ENCODE peak calls at places on chromosomes 7 and 10, in six cellular contexts. One of them, this sample, is unnamed.

GRCh38 chr10:17062009-17062408 is 67.6 kb downstream of the CUBN start:
- DNase-seq in GM12878: no peak
- DNase-seq in K562: no peak
- DNase-seq in HepG2: no peak
- DNase-seq in A549: peak; percentile 7
- DNase-seq in IMR-90: peak; percentile 90
- DNase-seq in this sample: no peak

GRCh38 chr7:127887096-127887495 is 144.1 kb downstream of the LRRC4 start:
- DNase-seq in GM12878: no peak
- DNase-seq in K562: no peak
- DNase-seq in IMR-90: no peak
- DNase-seq in A549: no peak
- DNase-seq in HepG2: no peak
- DNase-seq in this sample: no peak

GRCh38 chr7:94909023-94909466 is 1.7 kb downstream of the PPP1R9A start:
- DNase-seq in K562: no peak
- DNase-seq in HepG2: no peak
- DNase-seq in A549: no peak
- DNase-seq in GM12878: no peak
- DNase-seq in IMR-90: no peak
- DNase-seq in this sample: no peak

GRCh38 chr7:140384894-140385650 is 13.3 kb downstream of the SLC37A3 start:
- DNase-seq in K562: no peak
- DNase-seq in HepG2: no peak
- DNase-seq in A549: no peak
- DNase-seq in GM12878: no peak
- DNase-seq in IMR-90: peak; percentile 15
- DNase-seq in this sample: no peak

GRCh38 chr10:129612481-129613109 is 145.6 kb downstream of the MGMT start:
- DNase-seq in A549: no peak
- DNase-seq in GM12878: no peak
- DNase-seq in HepG2: no peak
- DNase-seq in IMR-90: no peak
- DNase-seq in K562: no peak
- DNase-seq in this sample: no peak

GRCh38 chr10:61987537-61987936 is 86.0 kb downstream of the ARID5B start:
- DNase-seq in HepG2: no peak
- DNase-seq in IMR-90: no peak
- DNase-seq in GM12878: no peak
- DNase-seq in A549: no peak
- DNase-seq in K562: no peak
- DNase-seq in this sample: no peak

GRCh38 chr7:44784364-44784763 is 12.1 kb upstream of the PPIA start:
- DNase-seq in A549: no peak
- DNase-seq in IMR-90: no peak
- DNase-seq in K562: no peak
- DNase-seq in HepG2: no peak
- DNase-seq in GM12878: no peak
- DNase-seq in this sample: no peak

GRCh38 chr10:76454539-76455137 is 1023.2 kb downstream of the LRMDA start:
- DNase-seq in K562: no peak
- DNase-seq in A549: no peak
- DNase-seq in IMR-90: no peak
- DNase-seq in HepG2: no peak
- DNase-seq in GM12878: no peak
- DNase-seq in this sample: no peak

GRCh38 chr7:22654836-22655235 is 72.2 kb upstream of the IL6 start:
- DNase-seq in HepG2: no peak
- DNase-seq in A549: no peak
- DNase-seq in K562: no peak
- DNase-seq in GM12878: no peak
- DNase-seq in IMR-90: peak; percentile 41
- DNase-seq in this sample: no peak

GRCh38 chr10:22338260-22338894 is 6.9 kb upstream of the SPAG6 start:
- DNase-seq in GM12878: no peak
- DNase-seq in HepG2: no peak
- DNase-seq in K562: no peak
- DNase-seq in IMR-90: no peak
- DNase-seq in A549: no peak
- DNase-seq in this sample: no peak

GRCh38 chr7:32279500-32279899 is 209.3 kb upstream of the PDE1C start:
- DNase-seq in A549: no peak
- DNase-seq in IMR-90: no peak
- DNase-seq in HepG2: no peak
- DNase-seq in GM12878: no peak
- DNase-seq in K562: no peak
- DNase-seq in this sample: no peak

GRCh38 chr7:135939-136338 is 56.4 kb upstream of the FAM20C start:
- DNase-seq in IMR-90: no peak
- DNase-seq in K562: no peak
- DNase-seq in HepG2: no peak
- DNase-seq in GM12878: no peak
- DNase-seq in A549: no peak
- DNase-seq in this sample: no peak

GRCh38 chr7:4261038-4261960 is 420.8 kb upstream of the FOXK1 start:
- DNase-seq in IMR-90: no peak
- DNase-seq in K562: no peak
- DNase-seq in GM12878: no peak
- DNase-seq in A549: no peak
- DNase-seq in HepG2: no peak
- DNase-seq in this sample: no peak

GRCh38 chr10:108078263-108078662 is 913.8 kb upstream of the SORCS1 start:
- DNase-seq in K562: no peak
- DNase-seq in A549: no peak
- DNase-seq in GM12878: no peak
- DNase-seq in HepG2: no peak
- DNase-seq in IMR-90: no peak
- DNase-seq in this sample: no peak

GRCh38 chr7:106485031-106485551 is 175.9 kb downstream of the CCDC71L start:
- DNase-seq in IMR-90: peak; percentile 91
- DNase-seq in K562: no peak
- DNase-seq in HepG2: no peak
- DNase-seq in A549: no peak
- DNase-seq in GM12878: no peak
- DNase-seq in this sample: no peak

GRCh38 chr10:119687192-119688032 is 36.2 kb downstream of the BAG3 start:
- DNase-seq in HepG2: peak; percentile 65
- DNase-seq in K562: no peak
- DNase-seq in GM12878: no peak
- DNase-seq in A549: no peak
- DNase-seq in IMR-90: no peak
- DNase-seq in this sample: no peak

GRCh38 chr7:27159278-27160146 is 3.0 kb upstream of the HOXA7 start:
- DNase-seq in IMR-90: no peak
- DNase-seq in GM12878: no peak
- DNase-seq in HepG2: no peak
- DNase-seq in K562: no peak
- DNase-seq in A549: no peak
- DNase-seq in this sample: no peak

GRCh38 chr10:36187382-36188042 is 545.4 kb upstream of the FZD8 start:
- DNase-seq in IMR-90: no peak
- DNase-seq in GM12878: no peak
- DNase-seq in A549: no peak
- DNase-seq in K562: no peak
- DNase-seq in HepG2: no peak
- DNase-seq in this sample: no peak

GRCh38 chr10:123445336-123445735 is 220.8 kb upstream of the GPR26 start:
- DNase-seq in IMR-90: no peak
- DNase-seq in K562: no peak
- DNase-seq in HepG2: no peak
- DNase-seq in A549: no peak
- DNase-seq in GM12878: no peak
- DNase-seq in this sample: no peak

GRCh38 chr7:25014735-25015134 is 34.8 kb upstream of the OSBPL3 start:
- DNase-seq in GM12878: no peak
- DNase-seq in IMR-90: peak; percentile 97
- DNase-seq in K562: no peak
- DNase-seq in A549: no peak
- DNase-seq in HepG2: no peak
- DNase-seq in this sample: no peak

GRCh38 chr10:90912854-90913479 is 7.9 kb downstream of the ANKRD1 start:
- DNase-seq in IMR-90: no peak
- DNase-seq in A549: no peak
- DNase-seq in GM12878: no peak
- DNase-seq in K562: no peak
- DNase-seq in HepG2: no peak
- DNase-seq in this sample: no peak

GRCh38 chr7:28207486-28208158 is 27.0 kb upstream of the JAZF1 start:
- DNase-seq in A549: no peak
- DNase-seq in HepG2: no peak
- DNase-seq in GM12878: peak; percentile 41
- DNase-seq in K562: no peak
- DNase-seq in IMR-90: no peak
- DNase-seq in this sample: no peak

GRCh38 chr10:13938940-13939339 is 352.2 kb downstream of the PRPF18 start:
- DNase-seq in IMR-90: no peak
- DNase-seq in K562: no peak
- DNase-seq in HepG2: no peak
- DNase-seq in GM12878: no peak
- DNase-seq in A549: no peak
- DNase-seq in this sample: no peak

GRCh38 chr7:141072548-141073172 is 1.2 kb upstream of the TMEM178B start:
- DNase-seq in HepG2: no peak
- DNase-seq in A549: peak; percentile 38
- DNase-seq in GM12878: no peak
- DNase-seq in IMR-90: peak; percentile 73
- DNase-seq in K562: no peak
- DNase-seq in this sample: peak; percentile 76

GRCh38 chr7:82050134-82050533 is 280.3 kb upstream of the HGF start:
- DNase-seq in A549: peak; percentile 70
- DNase-seq in IMR-90: peak; percentile 91
- DNase-seq in HepG2: peak; percentile 3
- DNase-seq in K562: no peak
- DNase-seq in GM12878: no peak
- DNase-seq in this sample: peak; percentile 7
- TF ChIP-seq BHLHE40 in A549: no peak
- TF ChIP-seq BHLHE40 in IMR-90: peak; percentile 47
- TF ChIP-seq BHLHE40 in HepG2: no peak
- TF ChIP-seq BHLHE40 in K562: no peak
- TF ChIP-seq BHLHE40 in GM12878: peak; percentile 38
- TF ChIP-seq BHLHE40 in this sample: no peak

DNA sequence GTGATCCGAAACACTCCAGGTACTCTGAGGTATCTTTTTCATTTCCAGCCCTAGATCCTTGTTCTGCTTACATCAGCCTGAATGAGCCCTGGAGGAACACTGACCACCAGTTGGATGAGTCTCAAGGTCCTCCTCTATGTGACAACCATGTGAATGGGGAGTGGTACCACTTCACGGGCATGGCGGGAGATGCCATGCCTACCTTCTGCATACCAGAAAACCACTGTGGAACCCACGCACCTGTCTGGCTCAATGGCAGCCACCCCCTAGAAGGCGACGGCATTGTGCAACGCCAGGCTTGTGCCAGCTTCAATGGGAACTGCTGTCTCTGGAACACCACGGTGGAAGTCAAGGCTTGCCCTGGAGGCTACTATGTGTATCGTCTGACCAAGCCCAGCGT is 5.1 kb downstream of the OIT3 start:
- DNase-seq in IMR-90: no peak
- DNase-seq in GM12878: no peak
- DNase-seq in HepG2: no peak
- DNase-seq in K562: no peak
- DNase-seq in A549: no peak
- DNase-seq in this sample: no peak
- TF ChIP-seq BHLHE40 in IMR-90: no peak
- TF ChIP-seq BHLHE40 in GM12878: no peak
- TF ChIP-seq BHLHE40 in HepG2: no peak
- TF ChIP-seq BHLHE40 in K562: no peak
- TF ChIP-seq BHLHE40 in A549: no peak
- TF ChIP-seq BHLHE40 in this sample: no peak

DNA sequence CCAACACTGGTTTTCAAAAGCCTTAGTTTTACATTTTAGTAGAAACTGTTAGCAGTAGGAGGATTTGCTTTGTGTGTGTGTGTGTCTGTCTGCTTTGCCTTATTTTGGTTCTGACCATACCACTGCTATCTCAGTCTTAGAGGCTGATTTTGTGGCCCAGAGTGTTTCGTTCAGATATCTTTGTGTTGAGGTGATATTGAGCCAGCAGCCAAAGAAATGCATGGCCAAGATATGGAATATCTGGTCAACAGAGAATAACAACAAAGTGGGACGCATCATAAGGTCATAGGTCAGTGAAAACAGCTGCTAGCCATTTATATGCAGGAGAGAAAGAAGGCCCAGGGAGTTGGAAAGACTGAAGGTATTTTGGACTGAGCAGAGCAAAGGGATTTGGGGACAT is 47.7 kb downstream of the KIAA1217 start:
- DNase-seq in HepG2: no peak
- DNase-seq in GM12878: no peak
- DNase-seq in K562: no peak
- DNase-seq in A549: no peak
- DNase-seq in IMR-90: no peak
- DNase-seq in this sample: no peak
- TF ChIP-seq BHLHE40 in HepG2: no peak
- TF ChIP-seq BHLHE40 in GM12878: no peak
- TF ChIP-seq BHLHE40 in K562: no peak
- TF ChIP-seq BHLHE40 in A549: no peak
- TF ChIP-seq BHLHE40 in IMR-90: no peak
- TF ChIP-seq BHLHE40 in this sample: no peak

GRCh38 chr10:28842321-28842720 is 165.0 kb downstream of the BAMBI start:
- DNase-seq in IMR-90: peak; percentile 91
- DNase-seq in GM12878: no peak
- DNase-seq in K562: no peak
- DNase-seq in HepG2: no peak
- DNase-seq in A549: no peak
- DNase-seq in this sample: no peak
- TF ChIP-seq BHLHE40 in IMR-90: peak; percentile 69
- TF ChIP-seq BHLHE40 in GM12878: no peak
- TF ChIP-seq BHLHE40 in K562: peak; percentile 16
- TF ChIP-seq BHLHE40 in HepG2: no peak
- TF ChIP-seq BHLHE40 in A549: no peak
- TF ChIP-seq BHLHE40 in this sample: no peak

DNA sequence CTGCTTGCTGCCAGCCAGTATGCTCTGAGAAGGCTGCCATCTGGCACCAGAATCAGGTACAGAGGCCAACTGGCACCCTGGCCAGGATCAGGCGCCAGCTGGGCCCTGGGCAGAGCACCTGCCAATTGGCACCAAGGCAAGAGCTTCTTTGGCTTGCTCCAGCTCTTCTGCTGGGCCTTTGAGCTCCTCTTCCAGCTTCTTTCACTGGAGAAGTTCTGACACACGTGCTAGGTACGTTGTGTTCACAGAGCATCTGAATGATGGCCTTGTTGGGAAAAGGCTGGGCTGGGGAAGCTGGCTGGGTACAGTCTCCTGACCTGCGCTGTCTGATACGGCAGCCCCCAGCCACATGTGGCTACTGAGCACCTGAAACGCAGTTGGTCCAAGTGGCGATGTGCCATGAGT is 31.7 kb upstream of the OPALIN start:
- DNase-seq in HepG2: no peak
- DNase-seq in K562: no peak
- DNase-seq in GM12878: no peak
- DNase-seq in A549: no peak
- DNase-seq in IMR-90: no peak
- DNase-seq in this sample: no peak
- TF ChIP-seq BHLHE40 in HepG2: no peak
- TF ChIP-seq BHLHE40 in K562: no peak
- TF ChIP-seq BHLHE40 in GM12878: no peak
- TF ChIP-seq BHLHE40 in A549: no peak
- TF ChIP-seq BHLHE40 in IMR-90: no peak
- TF ChIP-seq BHLHE40 in this sample: no peak

GRCh38 chr7:66070222-66070621 is 5.4 kb upstream of the ASL start:
- DNase-seq in GM12878: no peak
- DNase-seq in A549: no peak
- DNase-seq in K562: no peak
- DNase-seq in IMR-90: no peak
- DNase-seq in HepG2: no peak
- DNase-seq in this sample: no peak
- TF ChIP-seq BHLHE40 in GM12878: no peak
- TF ChIP-seq BHLHE40 in A549: no peak
- TF ChIP-seq BHLHE40 in K562: no peak
- TF ChIP-seq BHLHE40 in IMR-90: no peak
- TF ChIP-seq BHLHE40 in HepG2: no peak
- TF ChIP-seq BHLHE40 in this sample: no peak

GRCh38 chr10:69089638-69090599 is 2.0 kb downstream of the SRGN start:
- DNase-seq in IMR-90: peak; percentile 54
- DNase-seq in GM12878: peak; percentile 65
- DNase-seq in A549: no peak
- DNase-seq in HepG2: no peak
- DNase-seq in K562: peak; percentile 34
- DNase-seq in this sample: no peak
- TF ChIP-seq BHLHE40 in IMR-90: no peak
- TF ChIP-seq BHLHE40 in GM12878: peak; percentile 57
- TF ChIP-seq BHLHE40 in A549: no peak
- TF ChIP-seq BHLHE40 in HepG2: no peak
- TF ChIP-seq BHLHE40 in K562: no peak
- TF ChIP-seq BHLHE40 in this sample: no peak

This sample was measured in HEK293T.